ENCODE peak calls at places on chromosomes 1 and 21, in six cellular contexts. N, V, A, D, H and X are unnamed samples.

GRCh38 chr1:199931666-199932377 is 95.7 kb upstream of the NR5A2 start:
- DNase-seq in V (no peak), A (no peak), D (no peak), N (no peak), H (no peak), X (no peak)

GRCh38 chr1:233518344-233518743 is 95.6 kb upstream of the KCNK1 start:
- DNase-seq in D (no peak), A (no peak), H (no peak), V (peak; percentile 14), N (peak; percentile 68), X (peak; percentile 42)

GRCh38 chr1:1678581-1679380 is 13.8 kb downstream of the SLC35E2B start:
- DNase-seq in H (no peak), V (no peak), A (peak; percentile 73), D (no peak), N (peak; percentile 93), X (peak; percentile 59)

GRCh38 chr1:174417921-174418320 is 29.8 kb upstream of the GPR52 start:
- DNase-seq in N (no peak), H (no peak), V (no peak), A (no peak), D (no peak), X (no peak)

GRCh38 chr1:212317916-212318315 is 32.7 kb downstream of the PPP2R5A start:
- DNase-seq in H (no peak), D (no peak), N (peak; percentile 53), V (no peak), A (no peak), X (no peak)

GRCh38 chr1:43137445-43138052 is 34.5 kb downstream of the EBNA1BP2 start:
- DNase-seq in H (no peak), A (no peak), D (no peak), N (no peak), V (peak; percentile 17), X (no peak)

GRCh38 chr1:93668951-93669350 is 12.7 kb downstream of the BCAR3 start:
- DNase-seq in D (no peak), H (no peak), N (no peak), A (no peak), V (no peak), X (no peak)

GRCh38 chr1:13760921-13761320 is 60.9 kb downstream of the PRDM2 start:
- DNase-seq in N (no peak), D (no peak), A (no peak), H (no peak), V (no peak), X (no peak)

GRCh38 chr1:64828829-64829228 is 84.0 kb downstream of the RAVER2 start:
- DNase-seq in D (no peak), A (no peak), V (no peak), N (no peak), H (no peak), X (peak; percentile 17)

GRCh38 chr1:189787201-189787600 is 690.5 kb downstream of the BRINP3 start:
- DNase-seq in A (no peak), H (no peak), N (no peak), V (no peak), D (no peak), X (no peak)

GRCh38 chr1:12502300-12503109 is 115.5 kb downstream of the DHRS3 start:
- DNase-seq in N (no peak), A (no peak), H (no peak), V (no peak), D (no peak), X (no peak)

GRCh38 chr1:5005171-5005570 is 350.8 kb downstream of the AJAP1 start:
- DNase-seq in H (no peak), N (no peak), V (no peak), D (no peak), A (no peak), X (no peak)

GRCh38 chr1:15260418-15261154 is 13.6 kb downstream of the FHAD1 start:
- DNase-seq in V (no peak), D (no peak), H (no peak), N (no peak), A (no peak), X (no peak)

GRCh38 chr1:28601696-28602095 is 9.6 kb downstream of the RAB42 start:
- DNase-seq in A (no peak), V (no peak), D (no peak), N (no peak), H (no peak), X (peak; percentile 26)

GRCh38 chr1:2130156-2130555 is 64.4 kb downstream of the FAAP20 start:
- DNase-seq in D (no peak), H (no peak), N (no peak), V (no peak), A (peak; percentile 55), X (no peak)

GRCh38 chr1:112522621-112523020 is 13.9 kb downstream of the WNT2B start:
- DNase-seq in D (no peak), H (no peak), V (no peak), N (no peak), A (no peak), X (no peak)

GRCh38 chr1:160768295-160768657 is 27.7 kb upstream of the LY9 start:
- DNase-seq in V (no peak), N (peak; percentile 64), D (no peak), A (no peak), H (no peak), X (peak; percentile 77)

GRCh38 chr1:212518188-212518951 is 85.7 kb downstream of the NENF start:
- DNase-seq in N (peak; percentile 87), H (no peak), V (no peak), D (no peak), A (peak; percentile 85), X (no peak)

GRCh38 chr21:26881504-26882228 is 36.5 kb upstream of the ADAMTS1 start:
- DNase-seq in V (no peak), N (no peak), A (no peak), H (no peak), D (no peak), X (no peak)

GRCh38 chr1:38941527-38942019 is at the start of gene RHBDL2:
- DNase-seq in N (peak; percentile 91), V (peak; percentile 69), H (no peak), D (peak; percentile 78), A (peak; percentile 88), X (no peak)

GRCh38 chr1:182633657-182634281 is 29.6 kb upstream of the RGS16 start:
- DNase-seq in D (no peak), A (no peak), H (peak; percentile 61), V (no peak), N (no peak), X (no peak)

GRCh38 chr1:157155658-157156057 is 17.5 kb upstream of the ETV3 start:
- DNase-seq in H (no peak), D (no peak), V (no peak), A (no peak), N (no peak), X (no peak)

GRCh38 chr1:27970401-27970800 is 10.6 kb downstream of the XKR8 start:
- DNase-seq in H (no peak), V (no peak), N (no peak), A (no peak), D (no peak), X (no peak)

GRCh38 chr1:8567146-8567545 is 249.2 kb downstream of the SLC45A1 start:
- DNase-seq in H (no peak), N (no peak), V (no peak), D (no peak), A (no peak), X (no peak)

GRCh38 chr1:51175278-51175677 is 60.8 kb upstream of the RNF11 start:
- DNase-seq in N (no peak), V (no peak), A (no peak), H (no peak), D (no peak), X (no peak)

GRCh38 chr1:155962599-155963211 is 15.6 kb downstream of the ARHGEF2 start:
- DNase-seq in V (no peak), D (no peak), H (no peak), N (peak; percentile 59), A (no peak), X (no peak)

GRCh38 chr21:46161800-46162592 is 6.6 kb upstream of the FTCD start:
- DNase-seq in V (no peak), N (peak; percentile 12), A (peak; percentile 76), D (no peak), H (no peak), X (no peak)

GRCh38 chr1:57784356-57784755 is 360.5 kb upstream of the DAB1 start:
- DNase-seq in A (no peak), H (no peak), D (no peak), N (no peak), V (no peak), X (no peak)

GRCh38 chr1:6352138-6352563 is 41.4 kb downstream of the ACOT7 start:
- DNase-seq in A (no peak), H (peak; percentile 15), N (peak; percentile 73), V (no peak), D (no peak), X (no peak)

GRCh38 chr1:229070168-229070567 is 200.7 kb upstream of the RAB4A start:
- DNase-seq in N (peak; percentile 52), D (peak; percentile 57), H (peak; percentile 79), V (peak; percentile 73), A (peak; percentile 96), X (no peak)

GRCh38 chr1:206757524-206758266 is 12.9 kb upstream of the IL19 start:
- DNase-seq in D (no peak), H (no peak), A (no peak), N (no peak), V (no peak), X (no peak)

GRCh38 chr1:150165622-150166612 is 16.2 kb downstream of the PLEKHO1 start:
- DNase-seq in N (peak; percentile 59), V (peak; percentile 12), A (no peak), D (no peak), H (peak; percentile 45), X (peak; percentile 65)

GRCh38 chr1:65148548-65149390 is 766 bp downstream of the AK4 start:
- DNase-seq in H (peak; percentile 57), D (peak; percentile 2), V (no peak), N (peak; percentile 57), A (peak; percentile 90), X (peak; percentile 73)

GRCh38 chr1:44312652-44313196 is 42.3 kb downstream of the ERI3 start:
- DNase-seq in N (no peak), V (no peak), D (no peak), H (no peak), A (peak; percentile 11), X (no peak)